ENCODE peak calls at places on chromosomes 11 and 22, in eight cellular contexts. One of them, this sample, is unnamed.

GRCh38 chr22:37204045-37204655 is 8.1 kb downstream of the SSTR3 start:
- DNase-seq in iris pigment epithelial cell: no peak
- DNase-seq in AG09309: no peak
- DNase-seq in chondrocyte: peak; percentile 54
- DNase-seq in cardiac fibroblast: no peak
- DNase-seq in activated effector memory CD4-positive, alpha-beta T cell treated with anti-CD3 and anti-CD28 coated beads, Interleukin-2, amount 50 U/mL, for 16 hours: peak; percentile 30
- DNase-seq in GM12891: no peak
- DNase-seq in HTR-8/SVneo: no peak
- DNase-seq in this sample: peak; percentile 22

GRCh38 chr22:37545703-37546435 is 14.4 kb upstream of the CDC42EP1 start:
- DNase-seq in HTR-8/SVneo: peak; percentile 80
- DNase-seq in AG09309: peak; percentile 81
- DNase-seq in activated effector memory CD4-positive, alpha-beta T cell treated with anti-CD3 and anti-CD28 coated beads, Interleukin-2, amount 50 U/mL, for 16 hours: no peak
- DNase-seq in iris pigment epithelial cell: peak; percentile 87
- DNase-seq in chondrocyte: peak; percentile 99
- DNase-seq in cardiac fibroblast: peak; percentile 95
- DNase-seq in GM12891: no peak
- DNase-seq in this sample: peak; percentile 96

GRCh38 chr22:23536821-23537345 is 43.2 kb downstream of the IGLL1 start:
- DNase-seq in cardiac fibroblast: no peak
- DNase-seq in HTR-8/SVneo: no peak
- DNase-seq in activated effector memory CD4-positive, alpha-beta T cell treated with anti-CD3 and anti-CD28 coated beads, Interleukin-2, amount 50 U/mL, for 16 hours: peak; percentile 37
- DNase-seq in iris pigment epithelial cell: no peak
- DNase-seq in AG09309: no peak
- DNase-seq in chondrocyte: no peak
- DNase-seq in GM12891: no peak
- DNase-seq in this sample: no peak

GRCh38 chr11:83970061-83970671 is 684.0 kb upstream of the CCDC90B start:
- DNase-seq in cardiac fibroblast: no peak
- DNase-seq in AG09309: no peak
- DNase-seq in HTR-8/SVneo: no peak
- DNase-seq in GM12891: no peak
- DNase-seq in chondrocyte: no peak
- DNase-seq in iris pigment epithelial cell: no peak
- DNase-seq in activated effector memory CD4-positive, alpha-beta T cell treated with anti-CD3 and anti-CD28 coated beads, Interleukin-2, amount 50 U/mL, for 16 hours: no peak
- DNase-seq in this sample: no peak

GRCh38 chr22:40637181-40638150 is 947 bp upstream of the MRTFA start:
- DNase-seq in GM12891: no peak
- DNase-seq in AG09309: no peak
- DNase-seq in iris pigment epithelial cell: peak; percentile 56
- DNase-seq in HTR-8/SVneo: no peak
- DNase-seq in cardiac fibroblast: no peak
- DNase-seq in activated effector memory CD4-positive, alpha-beta T cell treated with anti-CD3 and anti-CD28 coated beads, Interleukin-2, amount 50 U/mL, for 16 hours: peak; percentile 88
- DNase-seq in chondrocyte: peak; percentile 56
- DNase-seq in this sample: peak; percentile 65

GRCh38 chr11:120512727-120513435 is 1.3 kb downstream of the GRIK4 start:
- DNase-seq in chondrocyte: peak; percentile 49
- DNase-seq in GM12891: no peak
- DNase-seq in activated effector memory CD4-positive, alpha-beta T cell treated with anti-CD3 and anti-CD28 coated beads, Interleukin-2, amount 50 U/mL, for 16 hours: peak; percentile 51
- DNase-seq in cardiac fibroblast: no peak
- DNase-seq in AG09309: no peak
- DNase-seq in iris pigment epithelial cell: no peak
- DNase-seq in HTR-8/SVneo: no peak
- DNase-seq in this sample: peak; percentile 51

GRCh38 chr11:45193695-45194094 is 47.3 kb downstream of the PRDM11 start:
- DNase-seq in cardiac fibroblast: no peak
- DNase-seq in GM12891: no peak
- DNase-seq in AG09309: no peak
- DNase-seq in HTR-8/SVneo: no peak
- DNase-seq in activated effector memory CD4-positive, alpha-beta T cell treated with anti-CD3 and anti-CD28 coated beads, Interleukin-2, amount 50 U/mL, for 16 hours: no peak
- DNase-seq in iris pigment epithelial cell: no peak
- DNase-seq in chondrocyte: no peak
- DNase-seq in this sample: no peak

GRCh38 chr22:46737976-46738641 is at the start of gene CERK:
- DNase-seq in AG09309: no peak
- DNase-seq in cardiac fibroblast: peak; percentile 64
- DNase-seq in HTR-8/SVneo: peak; percentile 61
- DNase-seq in activated effector memory CD4-positive, alpha-beta T cell treated with anti-CD3 and anti-CD28 coated beads, Interleukin-2, amount 50 U/mL, for 16 hours: peak; percentile 89
- DNase-seq in chondrocyte: no peak
- DNase-seq in iris pigment epithelial cell: peak; percentile 47
- DNase-seq in GM12891: peak; percentile 83
- DNase-seq in this sample: peak; percentile 89

GRCh38 chr11:70580036-70580805 is 181.9 kb downstream of the CTTN start:
- DNase-seq in cardiac fibroblast: no peak
- DNase-seq in GM12891: no peak
- DNase-seq in HTR-8/SVneo: no peak
- DNase-seq in iris pigment epithelial cell: no peak
- DNase-seq in chondrocyte: peak; percentile 75
- DNase-seq in AG09309: no peak
- DNase-seq in activated effector memory CD4-positive, alpha-beta T cell treated with anti-CD3 and anti-CD28 coated beads, Interleukin-2, amount 50 U/mL, for 16 hours: peak; percentile 44
- DNase-seq in this sample: peak; percentile 36

GRCh38 chr11:131672191-131672590 is 301.8 kb downstream of the NTM start:
- DNase-seq in activated effector memory CD4-positive, alpha-beta T cell treated with anti-CD3 and anti-CD28 coated beads, Interleukin-2, amount 50 U/mL, for 16 hours: no peak
- DNase-seq in GM12891: no peak
- DNase-seq in AG09309: no peak
- DNase-seq in HTR-8/SVneo: no peak
- DNase-seq in chondrocyte: no peak
- DNase-seq in cardiac fibroblast: no peak
- DNase-seq in iris pigment epithelial cell: no peak
- DNase-seq in this sample: no peak

GRCh38 chr11:85167038-85167437 is 460.1 kb downstream of the DLG2 start:
- DNase-seq in AG09309: no peak
- DNase-seq in GM12891: no peak
- DNase-seq in HTR-8/SVneo: no peak
- DNase-seq in activated effector memory CD4-positive, alpha-beta T cell treated with anti-CD3 and anti-CD28 coated beads, Interleukin-2, amount 50 U/mL, for 16 hours: no peak
- DNase-seq in cardiac fibroblast: no peak
- DNase-seq in chondrocyte: no peak
- DNase-seq in iris pigment epithelial cell: no peak
- DNase-seq in this sample: no peak

GRCh38 chr11:62500066-62501035 is 46.3 kb downstream of the AHNAK start:
- DNase-seq in cardiac fibroblast: no peak
- DNase-seq in chondrocyte: no peak
- DNase-seq in GM12891: no peak
- DNase-seq in iris pigment epithelial cell: no peak
- DNase-seq in AG09309: no peak
- DNase-seq in activated effector memory CD4-positive, alpha-beta T cell treated with anti-CD3 and anti-CD28 coated beads, Interleukin-2, amount 50 U/mL, for 16 hours: no peak
- DNase-seq in HTR-8/SVneo: no peak
- DNase-seq in this sample: no peak

GRCh38 chr11:26753738-26754504 is 32.1 kb upstream of the SLC5A12 start:
- DNase-seq in iris pigment epithelial cell: peak; percentile 85
- DNase-seq in cardiac fibroblast: peak; percentile 89
- DNase-seq in GM12891: no peak
- DNase-seq in activated effector memory CD4-positive, alpha-beta T cell treated with anti-CD3 and anti-CD28 coated beads, Interleukin-2, amount 50 U/mL, for 16 hours: no peak
- DNase-seq in AG09309: peak; percentile 55
- DNase-seq in HTR-8/SVneo: peak; percentile 6
- DNase-seq in chondrocyte: no peak
- DNase-seq in this sample: peak; percentile 68

GRCh38 chr11:58395581-58395980 is 11.1 kb downstream of the OR5B3 start:
- DNase-seq in iris pigment epithelial cell: no peak
- DNase-seq in GM12891: no peak
- DNase-seq in cardiac fibroblast: peak; percentile 81
- DNase-seq in chondrocyte: no peak
- DNase-seq in HTR-8/SVneo: no peak
- DNase-seq in activated effector memory CD4-positive, alpha-beta T cell treated with anti-CD3 and anti-CD28 coated beads, Interleukin-2, amount 50 U/mL, for 16 hours: no peak
- DNase-seq in AG09309: peak; percentile 4
- DNase-seq in this sample: no peak

GRCh38 chr11:26319906-26320305 is 12.0 kb upstream of the ANO3 start:
- DNase-seq in chondrocyte: no peak
- DNase-seq in AG09309: no peak
- DNase-seq in activated effector memory CD4-positive, alpha-beta T cell treated with anti-CD3 and anti-CD28 coated beads, Interleukin-2, amount 50 U/mL, for 16 hours: no peak
- DNase-seq in GM12891: no peak
- DNase-seq in iris pigment epithelial cell: peak; percentile 34
- DNase-seq in cardiac fibroblast: peak; percentile 45
- DNase-seq in HTR-8/SVneo: no peak
- DNase-seq in this sample: no peak

GRCh38 chr11:46407635-46408034 is 16.1 kb upstream of the CHRM4 start:
- DNase-seq in HTR-8/SVneo: no peak
- DNase-seq in iris pigment epithelial cell: no peak
- DNase-seq in cardiac fibroblast: no peak
- DNase-seq in GM12891: no peak
- DNase-seq in activated effector memory CD4-positive, alpha-beta T cell treated with anti-CD3 and anti-CD28 coated beads, Interleukin-2, amount 50 U/mL, for 16 hours: no peak
- DNase-seq in chondrocyte: no peak
- DNase-seq in AG09309: no peak
- DNase-seq in this sample: no peak

GRCh38 chr11:33719587-33719986 is 16.6 kb downstream of the CD59 start:
- DNase-seq in GM12891: no peak
- DNase-seq in activated effector memory CD4-positive, alpha-beta T cell treated with anti-CD3 and anti-CD28 coated beads, Interleukin-2, amount 50 U/mL, for 16 hours: no peak
- DNase-seq in chondrocyte: no peak
- DNase-seq in cardiac fibroblast: peak; percentile 7
- DNase-seq in HTR-8/SVneo: no peak
- DNase-seq in iris pigment epithelial cell: no peak
- DNase-seq in AG09309: no peak
- DNase-seq in this sample: no peak

GRCh38 chr11:10108901-10109665 is 184.9 kb downstream of the SBF2 start:
- DNase-seq in iris pigment epithelial cell: peak; percentile 30
- DNase-seq in AG09309: peak; percentile 55
- DNase-seq in cardiac fibroblast: peak; percentile 68
- DNase-seq in activated effector memory CD4-positive, alpha-beta T cell treated with anti-CD3 and anti-CD28 coated beads, Interleukin-2, amount 50 U/mL, for 16 hours: no peak
- DNase-seq in HTR-8/SVneo: peak; percentile 15
- DNase-seq in chondrocyte: no peak
- DNase-seq in GM12891: no peak
- DNase-seq in this sample: no peak

GRCh38 chr11:2944953-2945756 is 15.9 kb upstream of the PHLDA2 start:
- DNase-seq in chondrocyte: no peak
- DNase-seq in cardiac fibroblast: peak; percentile 83
- DNase-seq in GM12891: no peak
- DNase-seq in activated effector memory CD4-positive, alpha-beta T cell treated with anti-CD3 and anti-CD28 coated beads, Interleukin-2, amount 50 U/mL, for 16 hours: peak; percentile 82
- DNase-seq in AG09309: peak; percentile 60
- DNase-seq in HTR-8/SVneo: no peak
- DNase-seq in iris pigment epithelial cell: peak; percentile 97
- DNase-seq in this sample: peak; percentile 94

GRCh38 chr11:128886401-128887119 is 4.6 kb upstream of the KCNJ5 start:
- DNase-seq in activated effector memory CD4-positive, alpha-beta T cell treated with anti-CD3 and anti-CD28 coated beads, Interleukin-2, amount 50 U/mL, for 16 hours: no peak
- DNase-seq in GM12891: no peak
- DNase-seq in iris pigment epithelial cell: no peak
- DNase-seq in HTR-8/SVneo: peak; percentile 8
- DNase-seq in chondrocyte: no peak
- DNase-seq in AG09309: no peak
- DNase-seq in cardiac fibroblast: no peak
- DNase-seq in this sample: no peak

GRCh38 chr11:581342-581741 is 5.1 kb downstream of the PHRF1 start:
- DNase-seq in cardiac fibroblast: no peak
- DNase-seq in GM12891: no peak
- DNase-seq in activated effector memory CD4-positive, alpha-beta T cell treated with anti-CD3 and anti-CD28 coated beads, Interleukin-2, amount 50 U/mL, for 16 hours: no peak
- DNase-seq in HTR-8/SVneo: no peak
- DNase-seq in iris pigment epithelial cell: no peak
- DNase-seq in AG09309: no peak
- DNase-seq in chondrocyte: no peak
- DNase-seq in this sample: no peak

GRCh38 chr11:80455818-80456217 is 1015.0 kb upstream of the TENM4 start:
- DNase-seq in activated effector memory CD4-positive, alpha-beta T cell treated with anti-CD3 and anti-CD28 coated beads, Interleukin-2, amount 50 U/mL, for 16 hours: no peak
- DNase-seq in HTR-8/SVneo: no peak
- DNase-seq in AG09309: no peak
- DNase-seq in GM12891: no peak
- DNase-seq in cardiac fibroblast: no peak
- DNase-seq in chondrocyte: no peak
- DNase-seq in iris pigment epithelial cell: no peak
- DNase-seq in this sample: no peak

GRCh38 chr11:14898286-14899086 is 6.5 kb upstream of the CYP2R1 start:
- DNase-seq in activated effector memory CD4-positive, alpha-beta T cell treated with anti-CD3 and anti-CD28 coated beads, Interleukin-2, amount 50 U/mL, for 16 hours: no peak
- DNase-seq in AG09309: no peak
- DNase-seq in chondrocyte: no peak
- DNase-seq in iris pigment epithelial cell: no peak
- DNase-seq in cardiac fibroblast: no peak
- DNase-seq in GM12891: no peak
- DNase-seq in HTR-8/SVneo: no peak
- DNase-seq in this sample: no peak